ENCODE peak calls at places on chromosomes 5 and 9, in five cellular contexts. W, A, P, D and X are unnamed samples.

GRCh38 chr5:169945831-169946261 is 34.4 kb downstream of the INSYN2B start:
- DNase-seq in W (no peak), A (no peak), P (peak), D (no peak), X (no peak)

GRCh38 chr5:139181835-139182452 is 16.2 kb downstream of the SIL1 start:
- DNase-seq in W (no peak), A (no peak), P (no peak), D (no peak), X (no peak)

GRCh38 chr5:143041461-143041860 is 271.3 kb downstream of the ARHGAP26 start:
- DNase-seq in W (no peak), A (no peak), P (no peak), D (no peak), X (no peak)

GRCh38 chr5:128279345-128279744 is 195.8 kb downstream of the SLC12A2 start:
- DNase-seq in W (no peak), A (no peak), P (no peak), D (no peak), X (no peak)

GRCh38 chr9:114312513-114312875 is 10.4 kb upstream of the ORM1 start:
- DNase-seq in W (no peak), A (no peak), P (no peak), D (no peak), X (no peak)

GRCh38 chr5:12934722-12935121 is 1009.8 kb downstream of the DNAH5 start:
- DNase-seq in W (no peak), A (no peak), P (no peak), D (no peak), X (no peak)

GRCh38 chr5:68424799-68425537 is 209.4 kb downstream of the PIK3R1 start:
- DNase-seq in W (peak), A (no peak), P (no peak), D (no peak), X (no peak)

GRCh38 chr5:76763136-76763535 is 47.2 kb downstream of the F2R start:
- DNase-seq in W (no peak), A (no peak), P (no peak), D (no peak), X (no peak)

GRCh38 chr9:117368684-117369230 is 46.1 kb downstream of the ASTN2 start:
- DNase-seq in W (no peak), A (no peak), P (no peak), D (no peak), X (no peak)

GRCh38 chr5:142904421-142904820 is 134.2 kb downstream of the ARHGAP26 start:
- DNase-seq in W (no peak), A (no peak), P (no peak), D (no peak), X (no peak)

GRCh38 chr5:55440188-55440646 is 94.5 kb downstream of the PLPP1 start:
- DNase-seq in W (no peak), A (no peak), P (no peak), D (no peak), X (no peak)

GRCh38 chr9:114058688-114059046 is 19.4 kb downstream of the AMBP start:
- DNase-seq in W (no peak), A (no peak), P (no peak), D (no peak), X (no peak)

GRCh38 chr5:65157906-65158603 is 323.7 kb downstream of the ADAMTS6 start:
- DNase-seq in W (no peak), A (no peak), P (no peak), D (no peak), X (no peak)

GRCh38 chr5:89694026-89694540 is 715.5 kb downstream of the CETN3 start:
- DNase-seq in W (no peak), A (no peak), P (no peak), D (no peak), X (no peak)

GRCh38 chr9:135087899-135088347 is 455 bp downstream of the OLFM1 start:
- DNase-seq in W (no peak), A (no peak), P (no peak), D (no peak), X (no peak)

GRCh38 chr5:33781286-33781685 is 110.5 kb downstream of the ADAMTS12 start:
- DNase-seq in W (no peak), A (no peak), P (no peak), D (no peak), X (no peak)